ENCODE peak calls at places on chromosomes 11 and 22, in six cellular contexts. One of them, this sample, is unnamed.

GRCh38 chr11:85682330-85683305 is 3.4 kb downstream of the CCDC89 start:
- DNase-seq in suprapubic skin: peak; percentile 67
- DNase-seq in A549: peak; percentile 27
- DNase-seq in tibial nerve: peak; percentile 25
- DNase-seq in HepG2: no peak
- DNase-seq in stomach: peak; percentile 35
- DNase-seq in this sample: no peak

GRCh38 chr11:1293619-1294015 is 15.8 kb downstream of the TOLLIP start:
- DNase-seq in suprapubic skin: no peak
- DNase-seq in A549: peak; percentile 53
- DNase-seq in tibial nerve: no peak
- DNase-seq in HepG2: no peak
- DNase-seq in stomach: peak; percentile 56
- DNase-seq in this sample: no peak

GRCh38 chr22:43996170-43996980 is 27.7 kb upstream of the PARVB start:
- DNase-seq in suprapubic skin: no peak
- DNase-seq in A549: no peak
- DNase-seq in tibial nerve: peak; percentile 40
- DNase-seq in HepG2: no peak
- DNase-seq in stomach: peak; percentile 59
- DNase-seq in this sample: no peak

GRCh38 chr11:107043242-107043991 is 25.1 kb upstream of the GUCY1A2 start:
- DNase-seq in suprapubic skin: no peak
- DNase-seq in A549: no peak
- DNase-seq in tibial nerve: no peak
- DNase-seq in HepG2: no peak
- DNase-seq in stomach: no peak
- DNase-seq in this sample: no peak

GRCh38 chr11:128848815-128849455 is 18.2 kb downstream of the KCNJ1 start:
- DNase-seq in suprapubic skin: no peak
- DNase-seq in A549: peak; percentile 38
- DNase-seq in tibial nerve: peak; percentile 31
- DNase-seq in HepG2: peak; percentile 14
- DNase-seq in stomach: peak; percentile 57
- DNase-seq in this sample: no peak

GRCh38 chr11:6572215-6572614 is 31.2 kb downstream of the RRP8 start:
- DNase-seq in suprapubic skin: no peak
- DNase-seq in A549: no peak
- DNase-seq in tibial nerve: no peak
- DNase-seq in HepG2: no peak
- DNase-seq in stomach: no peak
- DNase-seq in this sample: no peak

GRCh38 chr11:67420147-67420645 is 4.7 kb downstream of the CARNS1 start:
- DNase-seq in suprapubic skin: no peak
- DNase-seq in A549: no peak
- DNase-seq in tibial nerve: no peak
- DNase-seq in HepG2: no peak
- DNase-seq in stomach: no peak
- DNase-seq in this sample: no peak

GRCh38 chr11:102813484-102813883 is 15.5 kb upstream of the MMP1 start:
- DNase-seq in suprapubic skin: no peak
- DNase-seq in A549: no peak
- DNase-seq in tibial nerve: no peak
- DNase-seq in HepG2: no peak
- DNase-seq in stomach: no peak
- DNase-seq in this sample: no peak

GRCh38 chr11:57493507-57494503 is 21.7 kb downstream of the SLC43A1 start:
- DNase-seq in suprapubic skin: no peak
- DNase-seq in A549: peak; percentile 73
- DNase-seq in tibial nerve: peak; percentile 57
- DNase-seq in HepG2: peak; percentile 73
- DNase-seq in stomach: peak; percentile 83
- DNase-seq in this sample: no peak

GRCh38 chr11:326842-327580 is 6.4 kb upstream of the IFITM3 start:
- DNase-seq in suprapubic skin: peak; percentile 92
- DNase-seq in A549: no peak
- DNase-seq in tibial nerve: peak; percentile 91
- DNase-seq in HepG2: peak; percentile 36
- DNase-seq in stomach: peak; percentile 80
- DNase-seq in this sample: peak; percentile 97

DNA sequence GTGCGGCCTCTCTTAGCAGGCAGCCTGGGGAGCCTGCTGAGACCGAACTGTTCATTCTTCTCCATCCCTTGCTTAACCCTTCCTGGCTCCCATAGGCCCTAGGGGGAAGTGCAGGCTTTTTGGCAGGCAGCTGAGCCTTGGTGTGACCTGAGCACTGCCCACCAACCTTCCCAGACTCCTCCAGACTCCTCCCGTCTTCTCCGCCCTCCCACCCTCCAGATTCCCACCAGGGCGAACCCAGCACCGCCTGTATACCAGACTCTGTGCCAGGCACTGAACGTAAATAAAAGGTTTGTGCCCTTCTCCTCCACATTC is 7.9 kb downstream of the RELT start:
- DNase-seq in suprapubic skin: no peak
- DNase-seq in A549: no peak
- DNase-seq in tibial nerve: no peak
- DNase-seq in HepG2: no peak
- DNase-seq in stomach: no peak
- DNase-seq in this sample: no peak
- H3K4me1 ChIP-seq in suprapubic skin: peaks cover 75% of the 10 kb centered on the region
- H3K4me1 ChIP-seq in A549: peaks cover 69% of the 10 kb centered on the region
- H3K4me1 ChIP-seq in tibial nerve: peaks cover 65% of the 10 kb centered on the region
- H3K4me1 ChIP-seq in HepG2: peaks cover 16% of the 10 kb centered on the region
- H3K4me1 ChIP-seq in stomach: peaks cover 7% of the 10 kb centered on the region
- H3K4me1 ChIP-seq in this sample: peaks cover 50% of the 10 kb centered on the region

GRCh38 chr11:36186340-36186739 is 102.9 kb downstream of the COMMD9 start:
- DNase-seq in suprapubic skin: no peak
- DNase-seq in A549: no peak
- DNase-seq in tibial nerve: peak; percentile 19
- DNase-seq in HepG2: no peak
- DNase-seq in stomach: no peak
- DNase-seq in this sample: no peak
- TF ChIP-seq EP300 in suprapubic skin: no peak
- TF ChIP-seq EP300 in A549: no peak
- TF ChIP-seq EP300 in tibial nerve: no peak
- TF ChIP-seq EP300 in HepG2: no peak
- TF ChIP-seq EP300 in stomach: no peak
- TF ChIP-seq EP300 in this sample: no peak

GRCh38 chr11:126474888-126475626 is 119.6 kb downstream of the ST3GAL4 start:
- DNase-seq in suprapubic skin: no peak
- DNase-seq in A549: no peak
- DNase-seq in tibial nerve: no peak
- DNase-seq in HepG2: peak; percentile 53
- DNase-seq in stomach: no peak
- DNase-seq in this sample: no peak

GRCh38 chr11:126476977-126477376 is 121.5 kb downstream of the ST3GAL4 start:
- DNase-seq in suprapubic skin: no peak
- DNase-seq in A549: no peak
- DNase-seq in tibial nerve: no peak
- DNase-seq in HepG2: no peak
- DNase-seq in stomach: no peak
- DNase-seq in this sample: no peak

GRCh38 chr11:126475627-126475991 is 120.1 kb downstream of the ST3GAL4 start:
- DNase-seq in suprapubic skin: no peak
- DNase-seq in A549: no peak
- DNase-seq in tibial nerve: no peak
- DNase-seq in HepG2: no peak
- DNase-seq in stomach: no peak
- DNase-seq in this sample: no peak

GRCh38 chr11:126477526-126478275 is 122.2 kb downstream of the ST3GAL4 start:
- DNase-seq in suprapubic skin: no peak
- DNase-seq in A549: no peak
- DNase-seq in tibial nerve: no peak
- DNase-seq in HepG2: no peak
- DNase-seq in stomach: no peak
- DNase-seq in this sample: no peak

GRCh38 chr11:126476256-126476970 is 120.9 kb downstream of the ST3GAL4 start:
- DNase-seq in suprapubic skin: no peak
- DNase-seq in A549: no peak
- DNase-seq in tibial nerve: no peak
- DNase-seq in HepG2: no peak
- DNase-seq in stomach: no peak
- DNase-seq in this sample: no peak
- H3K4me3 ChIP-seq in suprapubic skin: no peak overlapping the region
- H3K4me3 ChIP-seq in A549: no peak overlapping the region
- H3K4me3 ChIP-seq in tibial nerve: no peak overlapping the region
- H3K4me3 ChIP-seq in HepG2: no peak overlapping the region
- H3K4me3 ChIP-seq in stomach: no peak overlapping the region
- H3K4me3 ChIP-seq in this sample: no peak overlapping the region

DNA sequence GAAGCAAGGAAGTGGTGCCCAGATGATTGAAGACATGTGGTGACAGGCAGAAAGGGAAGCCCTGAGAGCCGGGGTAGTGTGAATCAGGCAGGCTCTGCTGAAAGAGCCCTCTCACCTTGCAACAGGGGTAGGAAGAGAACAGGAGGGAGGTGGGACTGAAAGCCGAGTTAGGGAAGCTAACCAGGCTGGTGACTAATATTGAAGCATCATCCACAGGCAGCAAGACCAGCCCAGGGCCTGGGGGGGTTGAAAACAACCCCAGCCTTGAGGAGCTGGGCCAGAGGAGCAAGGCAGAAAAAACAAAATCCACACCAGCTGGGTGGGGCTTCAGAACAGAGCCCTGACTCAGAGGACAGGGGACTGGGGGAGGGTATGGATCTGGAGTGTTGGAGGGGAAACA is 35.0 kb upstream of the CRTAM start:
- DNase-seq in suprapubic skin: no peak
- DNase-seq in A549: no peak
- DNase-seq in tibial nerve: no peak
- DNase-seq in HepG2: no peak
- DNase-seq in stomach: no peak
- DNase-seq in this sample: no peak
- H3K4me1 ChIP-seq in suprapubic skin: peaks cover 27% of the 10 kb centered on the region
- H3K4me1 ChIP-seq in A549: peaks cover 8% of the 10 kb centered on the region
- H3K4me1 ChIP-seq in tibial nerve: peaks cover 4% of the 10 kb centered on the region
- H3K4me1 ChIP-seq in HepG2: no peaks in the 10 kb centered on the region
- H3K4me1 ChIP-seq in stomach: no peaks in the 10 kb centered on the region
- H3K4me1 ChIP-seq in this sample: peaks cover 3% of the 10 kb centered on the region

GRCh38 chr22:35299717-35300497 is at the start of gene TOM1:
- DNase-seq in suprapubic skin: peak; percentile 98
- DNase-seq in A549: peak; percentile 97
- DNase-seq in tibial nerve: peak; percentile 99
- DNase-seq in HepG2: peak; percentile 97
- DNase-seq in stomach: peak; percentile 98
- DNase-seq in this sample: peak; percentile 100
- TF ChIP-seq EP300 in suprapubic skin: no peak
- TF ChIP-seq EP300 in A549: no peak
- TF ChIP-seq EP300 in tibial nerve: peak; percentile 82
- TF ChIP-seq EP300 in HepG2: peak; percentile 8
- TF ChIP-seq EP300 in stomach: no peak
- TF ChIP-seq EP300 in this sample: no peak

GRCh38 chr11:87422566-87422965 is 384.8 kb downstream of the TMEM135 start:
- DNase-seq in suprapubic skin: no peak
- DNase-seq in A549: no peak
- DNase-seq in tibial nerve: no peak
- DNase-seq in HepG2: no peak
- DNase-seq in stomach: no peak
- DNase-seq in this sample: peak; percentile 45
- H3K4me3 ChIP-seq in suprapubic skin: no peak overlapping the region
- H3K4me3 ChIP-seq in A549: no peak overlapping the region
- H3K4me3 ChIP-seq in tibial nerve: no peak overlapping the region
- H3K4me3 ChIP-seq in HepG2: no peak overlapping the region
- H3K4me3 ChIP-seq in stomach: no peak overlapping the region
- H3K4me3 ChIP-seq in this sample: no peak overlapping the region

GRCh38 chr11:75351541-75352416 is at the start of gene ARRB1:
- DNase-seq in suprapubic skin: peak; percentile 81
- DNase-seq in A549: peak; percentile 30
- DNase-seq in tibial nerve: peak; percentile 47
- DNase-seq in HepG2: peak; percentile 90
- DNase-seq in stomach: peak; percentile 82
- DNase-seq in this sample: no peak
- H3K4me1 ChIP-seq in suprapubic skin: peaks cover 57% of the 10 kb centered on the region
- H3K4me1 ChIP-seq in A549: peaks cover 48% of the 10 kb centered on the region
- H3K4me1 ChIP-seq in tibial nerve: peaks cover 38% of the 10 kb centered on the region
- H3K4me1 ChIP-seq in HepG2: peaks cover 54% of the 10 kb centered on the region
- H3K4me1 ChIP-seq in stomach: peaks cover 50% of the 10 kb centered on the region
- H3K4me1 ChIP-seq in this sample: peaks cover 61% of the 10 kb centered on the region

DNA sequence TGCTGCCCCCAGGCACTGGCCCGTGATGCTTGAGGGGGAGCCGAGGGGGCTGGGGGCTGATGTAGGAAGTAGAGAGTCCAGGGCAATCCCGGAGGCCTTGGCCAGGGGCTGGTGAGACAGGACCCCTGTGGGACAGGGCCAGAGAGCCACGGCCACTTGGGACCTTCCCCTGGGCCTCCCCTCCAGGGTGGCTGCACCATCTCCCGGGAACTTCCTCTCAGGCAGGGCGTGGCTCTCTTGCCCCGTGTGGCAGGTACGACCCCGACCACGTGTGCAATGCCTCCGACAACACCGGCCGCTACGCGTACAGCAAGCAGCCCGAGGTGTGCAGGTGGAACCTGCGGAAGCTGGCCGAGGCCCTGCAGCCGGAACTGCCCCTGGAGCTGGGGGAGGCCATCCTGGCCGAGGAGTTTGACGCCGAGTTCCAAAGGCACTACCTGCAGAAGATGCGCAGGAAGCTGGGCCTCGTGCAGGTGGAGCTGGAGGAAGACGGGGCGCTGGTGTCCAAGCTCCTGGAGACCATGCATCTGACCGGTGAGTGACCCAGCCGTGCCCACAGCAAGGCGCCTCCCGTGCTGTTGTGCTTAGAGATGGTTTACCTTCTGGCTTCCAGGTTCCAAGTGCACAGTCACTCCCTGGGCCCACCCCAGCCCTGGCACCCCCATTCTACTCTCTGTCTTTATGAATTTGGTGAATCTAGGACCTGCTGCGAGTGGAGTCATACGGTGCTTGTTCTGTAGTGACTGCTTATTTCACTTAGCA is 9.7 kb downstream of the SELENOO start:
- DNase-seq in suprapubic skin: no peak
- DNase-seq in A549: no peak
- DNase-seq in tibial nerve: no peak
- DNase-seq in HepG2: no peak
- DNase-seq in stomach: no peak
- DNase-seq in this sample: no peak
- TF ChIP-seq EP300 in suprapubic skin: no peak
- TF ChIP-seq EP300 in A549: no peak
- TF ChIP-seq EP300 in tibial nerve: no peak
- TF ChIP-seq EP300 in HepG2: no peak
- TF ChIP-seq EP300 in stomach: no peak
- TF ChIP-seq EP300 in this sample: no peak

GRCh38 chr22:26631282-26631681 is 9.5 kb downstream of the CRYBA4 start:
- DNase-seq in suprapubic skin: no peak
- DNase-seq in A549: no peak
- DNase-seq in tibial nerve: no peak
- DNase-seq in HepG2: no peak
- DNase-seq in stomach: no peak
- DNase-seq in this sample: no peak
- H3K4me3 ChIP-seq in suprapubic skin: no peak overlapping the region
- H3K4me3 ChIP-seq in A549: no peak overlapping the region
- H3K4me3 ChIP-seq in tibial nerve: no peak overlapping the region
- H3K4me3 ChIP-seq in HepG2: no peak overlapping the region
- H3K4me3 ChIP-seq in stomach: no peak overlapping the region
- H3K4me3 ChIP-seq in this sample: no peak overlapping the region